ENCODE peak calls at places on chromosomes 16 and 17, in six cellular contexts. L is neuronal stem cell, R is mesendoderm, X is mesenchymal stem cell, A is H1, U is IMR-90. W is an unnamed sample.

GRCh38 chr16:87096746-87097145 is 220.4 kb downstream of the C16orf95 start:
- DNase-seq in U (no peak), L (no peak), A (no peak), X (no peak), R (no peak), W (no peak)

GRCh38 chr17:59754547-59754946 is 47.1 kb downstream of the VMP1 start:
- DNase-seq in R (peak; percentile 64), A (no peak), L (no peak), X (peak; percentile 96), U (peak; percentile 98), W (no peak)

GRCh38 chr16:84562174-84562815 is 55.6 kb downstream of the COTL1 start:
- DNase-seq in U (no peak), X (no peak), A (no peak), L (no peak), R (no peak), W (no peak)

GRCh38 chr17:64147110-64148016 is 17.4 kb upstream of the ERN1 start:
- DNase-seq in X (peak; percentile 27), A (no peak), U (no peak), L (no peak), R (peak; percentile 44), W (no peak)

GRCh38 chr17:7380321-7380720 is 568 bp upstream of the TNK1 start:
- DNase-seq in R (peak; percentile 46), X (no peak), L (no peak), A (no peak), U (peak; percentile 47), W (peak; percentile 64)

GRCh38 chr16:67729636-67730248 is 10.6 kb upstream of the GFOD2 start:
- DNase-seq in R (no peak), L (no peak), U (no peak), X (no peak), A (no peak), W (no peak)

GRCh38 chr17:74337834-74338500 is 11.9 kb downstream of the KIF19 start:
- DNase-seq in A (no peak), R (no peak), X (no peak), L (no peak), U (no peak), W (no peak)

GRCh38 chr17:44738214-44738906 is 20.4 kb upstream of the ADAM11 start:
- DNase-seq in X (peak; percentile 24), R (no peak), U (peak; percentile 49), A (no peak), L (no peak), W (no peak)

GRCh38 chr16:652454-653021 is 3.4 kb downstream of the WDR90 start:
- DNase-seq in U (no peak), R (no peak), X (no peak), L (no peak), A (no peak), W (no peak)

GRCh38 chr17:38352245-38353083 is 820 bp downstream of the SOCS7 start:
- DNase-seq in R (peak; percentile 67), U (no peak), A (peak; percentile 66), X (peak; percentile 52), L (no peak), W (peak; percentile 61)

GRCh38 chr16:23337836-23338550 is 35.9 kb downstream of the SCNN1B start:
- DNase-seq in U (no peak), X (no peak), L (no peak), R (no peak), A (no peak), W (no peak)

GRCh38 chr17:20095366-20096080 is 86.4 kb downstream of the SPECC1 start:
- DNase-seq in R (peak; percentile 81), L (peak; percentile 46), X (peak; percentile 30), U (peak; percentile 13), A (no peak), W (peak; percentile 84)

GRCh38 chr16:71288570-71288889 is 672 bp downstream of the CMTR2 start:
- DNase-seq in U (peak; percentile 10), R (peak; percentile 0), A (no peak), X (no peak), L (no peak), W (no peak)
- H4K8ac ChIP-seq in U (peak overlapping the region; percentile 46), R (peak overlapping the region; percentile 82), A (no peak overlapping the region), X (peak overlapping the region; percentile 72), L (no peak overlapping the region), W (no peak overlapping the region)

DNA sequence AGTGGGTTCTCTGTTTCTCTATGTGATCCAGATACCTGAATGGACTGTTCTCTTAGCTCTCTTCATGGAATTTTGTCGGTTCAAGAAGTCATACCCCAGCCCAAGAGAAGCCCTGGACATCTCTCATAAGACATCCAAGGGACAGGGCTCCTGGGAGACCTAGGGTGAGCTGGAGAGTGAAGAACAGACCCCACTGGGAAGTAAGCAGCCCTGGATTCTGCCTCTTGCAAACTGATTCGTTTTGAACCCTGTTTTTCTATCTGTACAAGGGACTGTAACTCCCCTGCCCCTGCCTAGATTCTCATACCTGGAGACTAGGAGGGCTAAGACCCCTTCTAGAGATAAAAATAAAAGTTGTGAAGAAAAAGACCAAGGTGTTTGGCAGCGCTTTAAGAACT is 460 bp downstream of the CCL3L1 start:
- DNase-seq in X (no peak), R (no peak), L (no peak), U (no peak), A (no peak), W (no peak)
- H3K27ac ChIP-seq in X (no peak overlapping the region), R (no peak overlapping the region), L (no peak overlapping the region), U (no peak overlapping the region), A (no peak overlapping the region), W (no peak overlapping the region)

GRCh38 chr16:51820176-51820575 is 669.1 kb upstream of the SALL1 start:
- DNase-seq in L (no peak), R (no peak), U (no peak), A (no peak), X (no peak), W (no peak)
- H4K8ac ChIP-seq in L (no peak overlapping the region), R (no peak overlapping the region), U (no peak overlapping the region), A (no peak overlapping the region), X (no peak overlapping the region), W (no peak overlapping the region)

GRCh38 chr17:30332057-30332542 is 1.8 kb downstream of the TMIGD1 start:
- DNase-seq in X (peak; percentile 84), R (no peak), A (no peak), L (no peak), U (peak; percentile 92), W (no peak)
- H3K27ac ChIP-seq in X (no peak overlapping the region), R (no peak overlapping the region), A (no peak overlapping the region), L (no peak overlapping the region), U (no peak overlapping the region), W (no peak overlapping the region)

DNA sequence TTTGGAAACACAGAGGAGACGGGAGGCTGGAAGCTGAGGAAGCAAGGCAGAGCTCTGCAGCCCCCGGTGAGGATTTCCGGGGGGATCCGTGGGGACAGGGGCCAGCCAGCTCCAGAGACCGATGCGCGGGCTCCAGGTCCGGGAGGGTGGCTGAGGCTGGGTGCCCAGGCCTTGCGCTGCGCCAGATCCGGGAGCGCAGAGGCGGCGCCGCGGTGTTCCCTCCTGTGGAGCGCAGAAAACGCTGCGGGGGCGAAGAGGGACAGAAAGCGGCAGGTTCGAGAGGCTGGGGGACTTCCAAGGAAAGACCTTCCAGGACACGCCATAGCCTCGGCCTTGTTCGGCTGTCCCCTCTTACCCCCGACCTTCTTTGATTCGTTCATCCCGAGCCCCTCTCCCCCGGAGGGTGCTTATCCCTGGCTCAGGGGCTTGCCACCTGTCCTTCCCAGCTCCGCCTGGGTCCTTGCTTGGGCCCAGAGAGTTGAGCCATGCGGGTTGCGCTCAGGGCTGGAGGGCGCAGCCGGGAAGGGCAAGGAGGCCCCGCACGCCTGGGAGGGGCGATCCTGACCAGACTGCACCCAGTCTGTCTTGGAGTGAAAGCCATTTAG is 697 bp upstream of the SHISA9 start:
- DNase-seq in L (no peak), X (no peak), U (no peak), R (peak; percentile 23), A (peak; percentile 57), W (peak; percentile 36)
- H4K8ac ChIP-seq in L (no peak overlapping the region), X (no peak overlapping the region), U (no peak overlapping the region), R (no peak overlapping the region), A (peak overlapping the region; percentile 51), W (no peak overlapping the region)

W was measured in H9.